ENCODE peak calls at places on chromosomes 13 and 19, in nine cellular contexts. One of them, this sample, is unnamed.

GRCh38 chr19:12720851-12721655 is 2.7 kb downstream of the TNPO2 start:
- DNase-seq in foreskin fibroblast: peak
- DNase-seq in vagina: no peak
- DNase-seq in heart right ventricle: no peak
- DNase-seq in cardiac fibroblast: peak
- DNase-seq in AG09309: no peak
- DNase-seq in uterus: peak
- DNase-seq in fibroblast of mammary gland: no peak
- DNase-seq in lung: no peak
- DNase-seq in this sample: no peak

GRCh38 chr13:108215428-108215827 is at the start of gene LIG4:
- DNase-seq in vagina: no peak
- DNase-seq in AG09309: peak
- DNase-seq in uterus: peak
- DNase-seq in lung: peak
- DNase-seq in cardiac fibroblast: peak
- DNase-seq in fibroblast of mammary gland: peak
- DNase-seq in heart right ventricle: peak
- DNase-seq in foreskin fibroblast: peak
- DNase-seq in this sample: peak

GRCh38 chr13:31767175-31767900 is 28.0 kb downstream of the RXFP2 start:
- DNase-seq in foreskin fibroblast: peak
- DNase-seq in uterus: no peak
- DNase-seq in lung: no peak
- DNase-seq in cardiac fibroblast: peak
- DNase-seq in heart right ventricle: no peak
- DNase-seq in vagina: no peak
- DNase-seq in fibroblast of mammary gland: peak
- DNase-seq in AG09309: peak
- DNase-seq in this sample: no peak

GRCh38 chr19:37817180-37817911 is 38.0 kb upstream of the ZNF573 start:
- DNase-seq in heart right ventricle: peak
- DNase-seq in vagina: no peak
- DNase-seq in fibroblast of mammary gland: peak
- DNase-seq in AG09309: no peak
- DNase-seq in lung: peak
- DNase-seq in cardiac fibroblast: peak
- DNase-seq in foreskin fibroblast: peak
- DNase-seq in uterus: peak
- DNase-seq in this sample: no peak

GRCh38 chr19:45764947-45765346 is 4.1 kb downstream of the SIX5 start:
- DNase-seq in foreskin fibroblast: no peak
- DNase-seq in AG09309: no peak
- DNase-seq in lung: no peak
- DNase-seq in cardiac fibroblast: no peak
- DNase-seq in vagina: no peak
- DNase-seq in fibroblast of mammary gland: no peak
- DNase-seq in heart right ventricle: peak
- DNase-seq in uterus: peak
- DNase-seq in this sample: no peak

GRCh38 chr13:110553417-110553816 is 8.1 kb downstream of the RAB20 start:
- DNase-seq in uterus: no peak
- DNase-seq in fibroblast of mammary gland: no peak
- DNase-seq in lung: no peak
- DNase-seq in vagina: no peak
- DNase-seq in cardiac fibroblast: no peak
- DNase-seq in AG09309: no peak
- DNase-seq in heart right ventricle: no peak
- DNase-seq in foreskin fibroblast: no peak
- DNase-seq in this sample: no peak

GRCh38 chr19:5914946-5915781 is 1.1 kb downstream of the CAPS start:
- DNase-seq in fibroblast of mammary gland: no peak
- DNase-seq in cardiac fibroblast: no peak
- DNase-seq in vagina: no peak
- DNase-seq in heart right ventricle: no peak
- DNase-seq in AG09309: no peak
- DNase-seq in foreskin fibroblast: no peak
- DNase-seq in uterus: no peak
- DNase-seq in lung: no peak
- DNase-seq in this sample: no peak

GRCh38 chr13:74593688-74594087 is 459.5 kb upstream of the KLF12 start:
- DNase-seq in cardiac fibroblast: no peak
- DNase-seq in heart right ventricle: no peak
- DNase-seq in lung: no peak
- DNase-seq in vagina: no peak
- DNase-seq in foreskin fibroblast: no peak
- DNase-seq in AG09309: no peak
- DNase-seq in fibroblast of mammary gland: no peak
- DNase-seq in uterus: no peak
- DNase-seq in this sample: no peak

GRCh38 chr13:93338906-93339305 is 112.3 kb downstream of the GPC6 start:
- DNase-seq in AG09309: no peak
- DNase-seq in foreskin fibroblast: no peak
- DNase-seq in fibroblast of mammary gland: peak
- DNase-seq in lung: no peak
- DNase-seq in heart right ventricle: no peak
- DNase-seq in uterus: no peak
- DNase-seq in cardiac fibroblast: peak
- DNase-seq in vagina: no peak
- DNase-seq in this sample: no peak

GRCh38 chr13:36341718-36342117 is 4.5 kb downstream of the SPART start:
- DNase-seq in heart right ventricle: no peak
- DNase-seq in lung: no peak
- DNase-seq in uterus: no peak
- DNase-seq in AG09309: no peak
- DNase-seq in vagina: no peak
- DNase-seq in cardiac fibroblast: peak
- DNase-seq in fibroblast of mammary gland: peak
- DNase-seq in foreskin fibroblast: peak
- DNase-seq in this sample: no peak

GRCh38 chr13:36332986-36333385 is 13.2 kb downstream of the SPART start:
- DNase-seq in vagina: no peak
- DNase-seq in foreskin fibroblast: peak
- DNase-seq in lung: no peak
- DNase-seq in cardiac fibroblast: peak
- DNase-seq in heart right ventricle: no peak
- DNase-seq in fibroblast of mammary gland: peak
- DNase-seq in AG09309: no peak
- DNase-seq in uterus: no peak
- DNase-seq in this sample: no peak

GRCh38 chr13:36343766-36344165 is 2.4 kb downstream of the SPART start:
- DNase-seq in heart right ventricle: no peak
- DNase-seq in uterus: no peak
- DNase-seq in foreskin fibroblast: no peak
- DNase-seq in cardiac fibroblast: no peak
- DNase-seq in lung: no peak
- DNase-seq in fibroblast of mammary gland: no peak
- DNase-seq in AG09309: no peak
- DNase-seq in vagina: no peak
- DNase-seq in this sample: no peak

GRCh38 chr13:36339600-36340155 is 6.5 kb downstream of the SPART start:
- DNase-seq in heart right ventricle: no peak
- DNase-seq in lung: no peak
- DNase-seq in cardiac fibroblast: no peak
- DNase-seq in uterus: no peak
- DNase-seq in foreskin fibroblast: no peak
- DNase-seq in AG09309: no peak
- DNase-seq in vagina: no peak
- DNase-seq in fibroblast of mammary gland: no peak
- DNase-seq in this sample: no peak

DNA sequence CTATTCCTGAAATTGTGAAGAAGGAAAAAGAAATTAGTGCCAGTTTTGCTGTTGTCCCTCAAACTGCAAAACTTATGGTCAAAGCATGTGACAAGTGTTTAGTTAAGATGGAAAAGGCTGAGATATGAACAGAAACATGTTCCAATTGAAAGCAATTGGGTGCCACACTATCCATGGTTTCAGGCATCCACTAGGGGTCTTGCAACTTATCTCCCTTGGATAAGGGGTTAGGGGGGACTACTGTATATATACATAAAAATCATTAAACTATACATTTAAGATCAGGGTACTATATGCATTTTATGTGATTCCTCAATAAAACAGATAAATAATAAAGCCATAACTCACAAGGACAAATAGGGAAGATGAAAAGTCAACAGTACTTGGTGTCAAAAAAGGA is 8.3 kb downstream of the SPART start:
- DNase-seq in fibroblast of mammary gland: no peak
- DNase-seq in vagina: no peak
- DNase-seq in foreskin fibroblast: no peak
- DNase-seq in uterus: no peak
- DNase-seq in lung: no peak
- DNase-seq in heart right ventricle: no peak
- DNase-seq in cardiac fibroblast: no peak
- DNase-seq in AG09309: no peak
- DNase-seq in this sample: no peak
- TF ChIP-seq CTCF in fibroblast of mammary gland: no peak
- TF ChIP-seq CTCF in vagina: no peak
- TF ChIP-seq CTCF in foreskin fibroblast: no peak
- TF ChIP-seq CTCF in uterus: no peak
- TF ChIP-seq CTCF in lung: no peak
- TF ChIP-seq CTCF in heart right ventricle: no peak
- TF ChIP-seq CTCF in cardiac fibroblast: no peak
- TF ChIP-seq CTCF in AG09309: no peak
- TF ChIP-seq CTCF in this sample: no peak

DNA sequence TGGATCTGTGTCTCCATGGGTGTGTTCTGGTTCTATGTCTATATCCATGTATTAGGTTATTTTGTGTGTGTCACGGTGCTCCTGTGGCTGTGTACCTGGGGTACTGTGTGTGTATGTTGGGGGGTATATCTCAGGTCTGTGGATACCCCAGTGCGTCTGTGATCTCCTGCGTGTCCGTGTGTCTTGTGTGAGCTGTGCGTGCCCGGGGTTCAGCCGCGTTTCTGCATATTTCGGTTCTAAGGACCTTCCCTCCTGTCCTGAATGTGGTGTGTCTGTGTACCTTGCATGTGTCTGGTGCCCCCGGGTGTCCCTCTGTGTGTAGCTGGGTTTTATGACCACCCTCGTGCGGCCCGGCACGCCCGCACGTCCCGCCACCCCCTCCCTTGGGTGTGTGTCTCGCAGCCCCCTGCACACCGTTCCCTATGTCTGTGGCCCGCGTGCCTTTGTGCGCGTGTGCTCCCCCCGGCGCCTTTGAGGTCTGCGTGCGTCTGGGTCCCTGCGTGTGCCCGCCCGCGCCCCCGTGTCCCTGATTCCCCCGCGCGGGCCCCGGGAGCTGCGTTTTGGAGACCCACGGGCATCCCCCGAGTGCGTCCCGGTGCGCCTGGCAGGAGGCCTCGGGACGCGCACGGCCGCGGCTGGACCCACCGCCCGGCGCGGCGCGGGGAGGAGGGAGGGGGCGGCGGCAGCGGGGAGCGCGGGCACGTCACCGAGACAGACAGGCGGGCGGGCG is 12.3 kb upstream of the NANOS3 start:
- DNase-seq in cardiac fibroblast: no peak
- DNase-seq in foreskin fibroblast: no peak
- DNase-seq in heart right ventricle: no peak
- DNase-seq in vagina: no peak
- DNase-seq in fibroblast of mammary gland: no peak
- DNase-seq in lung: no peak
- DNase-seq in uterus: no peak
- DNase-seq in AG09309: no peak
- DNase-seq in this sample: no peak
- H3K4me3 ChIP-seq in cardiac fibroblast: no peak
- H3K4me3 ChIP-seq in foreskin fibroblast: peak
- H3K4me3 ChIP-seq in heart right ventricle: peak
- H3K4me3 ChIP-seq in vagina: peak
- H3K4me3 ChIP-seq in fibroblast of mammary gland: no peak
- H3K4me3 ChIP-seq in lung: no peak
- H3K4me3 ChIP-seq in uterus: no peak
- H3K4me3 ChIP-seq in AG09309: peak
- H3K4me3 ChIP-seq in this sample: peak

GRCh38 chr19:48333467-48334384 is 8.4 kb downstream of the EMP3 start:
- DNase-seq in foreskin fibroblast: peak
- DNase-seq in uterus: peak
- DNase-seq in vagina: no peak
- DNase-seq in AG09309: no peak
- DNase-seq in cardiac fibroblast: peak
- DNase-seq in fibroblast of mammary gland: peak
- DNase-seq in lung: peak
- DNase-seq in heart right ventricle: peak
- DNase-seq in this sample: peak

GRCh38 chr19:48332351-48332661 is 7.0 kb downstream of the EMP3 start:
- DNase-seq in vagina: no peak
- DNase-seq in uterus: no peak
- DNase-seq in heart right ventricle: no peak
- DNase-seq in AG09309: no peak
- DNase-seq in cardiac fibroblast: no peak
- DNase-seq in foreskin fibroblast: no peak
- DNase-seq in fibroblast of mammary gland: no peak
- DNase-seq in lung: no peak
- DNase-seq in this sample: no peak

GRCh38 chr19:48329167-48329891 is 4.0 kb downstream of the EMP3 start:
- DNase-seq in uterus: no peak
- DNase-seq in fibroblast of mammary gland: peak
- DNase-seq in foreskin fibroblast: no peak
- DNase-seq in cardiac fibroblast: peak
- DNase-seq in AG09309: no peak
- DNase-seq in lung: no peak
- DNase-seq in heart right ventricle: no peak
- DNase-seq in vagina: no peak
- DNase-seq in this sample: no peak

GRCh38 chr19:48330012-48330681 is 4.8 kb downstream of the EMP3 start:
- DNase-seq in vagina: no peak
- DNase-seq in lung: peak
- DNase-seq in uterus: peak
- DNase-seq in foreskin fibroblast: no peak
- DNase-seq in AG09309: no peak
- DNase-seq in fibroblast of mammary gland: peak
- DNase-seq in cardiac fibroblast: no peak
- DNase-seq in heart right ventricle: peak
- DNase-seq in this sample: no peak

GRCh38 chr19:48332662-48333466 is 7.5 kb downstream of the EMP3 start:
- DNase-seq in lung: peak
- DNase-seq in foreskin fibroblast: peak
- DNase-seq in uterus: peak
- DNase-seq in cardiac fibroblast: peak
- DNase-seq in AG09309: peak
- DNase-seq in heart right ventricle: peak
- DNase-seq in vagina: no peak
- DNase-seq in fibroblast of mammary gland: peak
- DNase-seq in this sample: peak
- TF ChIP-seq CTCF in lung: no peak
- TF ChIP-seq CTCF in foreskin fibroblast: no peak
- TF ChIP-seq CTCF in uterus: peak
- TF ChIP-seq CTCF in cardiac fibroblast: no peak
- TF ChIP-seq CTCF in AG09309: no peak
- TF ChIP-seq CTCF in heart right ventricle: no peak
- TF ChIP-seq CTCF in vagina: no peak
- TF ChIP-seq CTCF in fibroblast of mammary gland: no peak
- TF ChIP-seq CTCF in this sample: no peak

DNA sequence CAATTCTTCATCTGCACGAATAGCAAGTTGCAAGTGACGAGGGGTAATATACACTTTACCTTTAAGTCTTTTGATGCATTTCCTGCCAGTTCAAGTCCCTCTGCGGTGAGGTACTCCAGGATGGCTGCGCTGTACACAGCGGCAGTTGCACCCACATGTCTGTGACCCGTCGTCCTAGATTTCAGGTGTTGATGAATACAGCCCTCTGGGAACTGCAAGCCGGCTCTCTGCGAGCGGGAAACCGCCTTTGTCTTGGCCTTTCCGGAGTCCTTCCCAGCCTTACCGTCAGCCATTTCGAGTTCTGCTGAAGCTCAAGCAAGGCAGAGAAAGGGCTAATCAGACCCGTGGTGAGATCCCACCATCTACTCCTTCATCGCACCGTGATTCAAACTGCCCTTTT is 14.8 kb downstream of the UBAC2 start:
- DNase-seq in vagina: peak
- DNase-seq in foreskin fibroblast: no peak
- DNase-seq in heart right ventricle: no peak
- DNase-seq in fibroblast of mammary gland: no peak
- DNase-seq in AG09309: no peak
- DNase-seq in cardiac fibroblast: no peak
- DNase-seq in lung: no peak
- DNase-seq in uterus: no peak
- DNase-seq in this sample: no peak
- H3K4me3 ChIP-seq in vagina: no peak
- H3K4me3 ChIP-seq in foreskin fibroblast: no peak
- H3K4me3 ChIP-seq in heart right ventricle: no peak
- H3K4me3 ChIP-seq in fibroblast of mammary gland: no peak
- H3K4me3 ChIP-seq in AG09309: no peak
- H3K4me3 ChIP-seq in cardiac fibroblast: no peak
- H3K4me3 ChIP-seq in lung: no peak
- H3K4me3 ChIP-seq in uterus: no peak
- H3K4me3 ChIP-seq in this sample: no peak

This sample was measured in BJ.